ENCODE peak calls at places on chromosomes 6 and 20, in eight cellular contexts. O is GM12878, X is GM12865, B is esophagus muscularis mucosa, D is suprapubic skin, E is bronchial epithelial cell, K is aorta, S is cardiac fibroblast. T is an unnamed sample.

GRCh38 chr6:21999012-21999528 is 297.8 kb downstream of the PRL start:
- DNase-seq in O (no peak), S (peak), D (no peak), E (peak), K (no peak), B (no peak), X (no peak), T (no peak)

GRCh38 chr6:46263709-46264091 is 92.9 kb upstream of the ENPP5 start:
- DNase-seq in O (no peak), E (peak), X (no peak), B (no peak), D (no peak), S (peak), K (no peak), T (no peak)

GRCh38 chr6:44116643-44117382 is 10.4 kb downstream of the MRPL14 start:
- DNase-seq in X (no peak), K (no peak), D (no peak), B (no peak), O (no peak), S (peak), E (peak), T (no peak)

GRCh38 chr20:50195524-50196120 is 5.0 kb downstream of the CEBPB start:
- DNase-seq in D (no peak), B (no peak), X (no peak), O (no peak), K (no peak), E (no peak), S (no peak), T (no peak)

GRCh38 chr20:63071541-63072181 is 64.9 kb upstream of the BHLHE23 start:
- DNase-seq in O (no peak), E (peak), K (peak), D (peak), X (no peak), B (no peak), S (peak), T (peak)

GRCh38 chr20:54844346-54844745 is 369.0 kb downstream of the DOK5 start:
- DNase-seq in D (no peak), S (no peak), K (no peak), O (no peak), E (no peak), X (no peak), B (no peak), T (no peak)

GRCh38 chr20:32249030-32249738 is 28.3 kb upstream of the KIF3B start:
- DNase-seq in K (peak), B (no peak), E (no peak), S (no peak), D (no peak), X (no peak), O (no peak), T (no peak)

GRCh38 chr20:10699506-10699905 is 25.7 kb upstream of the JAG1 start:
- DNase-seq in O (no peak), S (no peak), B (no peak), X (no peak), E (no peak), K (no peak), D (no peak), T (no peak)

GRCh38 chr20:49704932-49705336 is 8.7 kb downstream of the B4GALT5 start:
- DNase-seq in S (no peak), B (no peak), X (peak), K (no peak), D (no peak), E (no peak), O (no peak), T (no peak)

GRCh38 chr6:391559-392440 is at the start of gene IRF4:
- DNase-seq in K (no peak), S (peak), B (no peak), O (no peak), D (no peak), E (no peak), X (peak), T (no peak)

GRCh38 chr6:394641-395289 is 3.2 kb downstream of the IRF4 start:
- DNase-seq in K (no peak), D (no peak), S (no peak), B (no peak), E (no peak), X (no peak), O (no peak), T (no peak)

GRCh38 chr6:392441-393390 is 1.2 kb downstream of the IRF4 start:
- DNase-seq in O (no peak), E (no peak), D (no peak), S (peak), K (no peak), B (no peak), X (no peak), T (peak)

GRCh38 chr6:395432-396125 is 4.0 kb downstream of the IRF4 start:
- DNase-seq in B (no peak), O (no peak), K (no peak), D (no peak), E (no peak), S (peak), X (no peak), T (no peak)

GRCh38 chr6:393391-394221 is 2.1 kb downstream of the IRF4 start:
- DNase-seq in B (no peak), O (no peak), K (no peak), S (peak), X (peak), E (no peak), D (no peak), T (no peak)
- H3K4me3 ChIP-seq in B (peak), O (peak), K (no peak), S (no peak), X (peak), E (no peak), D (peak), T (no peak)

DNA sequence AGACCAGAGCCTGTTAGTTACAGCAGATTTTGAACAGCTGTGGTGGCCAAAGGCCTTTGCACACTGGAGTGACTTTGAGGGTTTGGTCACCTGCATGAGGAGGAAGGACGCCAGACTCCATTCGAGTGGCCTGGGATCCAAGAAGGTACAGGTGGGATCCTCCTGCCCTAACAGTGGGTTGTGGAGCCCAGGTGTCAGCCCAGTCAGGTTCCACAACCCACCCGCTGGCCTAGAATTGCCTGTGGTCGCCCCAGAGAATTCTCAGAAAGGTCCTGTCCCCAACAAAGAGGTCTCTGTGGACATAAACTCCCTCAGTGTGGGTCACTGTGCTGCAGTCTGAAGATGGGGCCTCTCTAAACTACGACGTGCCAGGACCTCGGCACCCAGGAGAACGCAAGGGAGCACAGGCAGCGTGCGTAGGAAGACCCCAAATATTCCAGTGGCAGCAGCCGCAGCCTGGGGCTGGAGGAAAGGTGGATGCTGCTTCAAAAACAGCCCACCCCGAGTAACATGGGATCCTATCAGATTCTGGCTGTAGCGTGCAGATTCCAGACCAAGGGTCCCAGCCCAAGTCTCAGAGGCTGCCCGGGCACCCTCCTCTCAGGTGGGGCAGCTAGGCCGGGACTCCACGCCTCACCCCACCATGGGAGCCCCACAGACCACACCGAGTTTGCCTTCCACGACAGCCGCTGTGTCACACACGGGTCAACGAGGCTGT is 16.0 kb downstream of the ACSS1 start:
- DNase-seq in O (no peak), K (peak), B (no peak), X (no peak), E (no peak), S (no peak), D (no peak), T (no peak)
- H3K4me3 ChIP-seq in O (no peak), K (no peak), B (no peak), X (no peak), E (no peak), S (no peak), D (no peak), T (no peak)

GRCh38 chr6:32194388-32194787 is 1.9 kb upstream of the GPSM3 start:
- DNase-seq in O (no peak), E (no peak), X (no peak), D (no peak), K (no peak), B (no peak), S (no peak), T (no peak)

GRCh38 chr6:32194825-32195651 is 2.6 kb upstream of the GPSM3 start:
- DNase-seq in X (peak), O (no peak), B (no peak), K (no peak), S (peak), E (peak), D (no peak), T (no peak)

GRCh38 chr6:32196682-32197616 is 4.5 kb upstream of the GPSM3 start:
- DNase-seq in X (peak), O (no peak), B (no peak), D (no peak), E (no peak), S (peak), K (no peak), T (no peak)

GRCh38 chr6:32195902-32196681 is 3.6 kb upstream of the GPSM3 start:
- DNase-seq in B (peak), E (peak), D (peak), O (peak), S (peak), K (peak), X (peak), T (peak)

DNA sequence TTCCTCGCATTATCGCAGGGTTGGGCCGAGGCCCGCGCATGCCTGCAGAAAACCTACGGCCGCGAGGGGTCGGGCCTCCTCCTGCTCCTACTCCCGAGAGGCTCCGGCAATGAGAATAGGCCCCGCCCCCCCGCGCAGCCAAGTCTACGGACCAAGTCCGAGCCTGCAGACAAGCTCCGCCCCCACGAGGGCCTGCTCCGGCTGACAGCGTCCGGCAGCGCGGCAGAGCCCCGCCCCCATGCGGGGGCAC is 3.1 kb upstream of the GPSM3 start:
- DNase-seq in X (peak), S (peak), O (peak), K (peak), E (peak), D (peak), B (peak), T (peak)
- H3K4me3 ChIP-seq in X (peak), S (peak), O (no peak), K (no peak), E (peak), D (peak), B (peak), T (no peak)

GRCh38 chr6:136846046-136846445 is 23.7 kb downstream of the PEX7 start:
- DNase-seq in E (peak), X (peak), S (peak), K (no peak), O (no peak), D (no peak), B (no peak), T (no peak)
- H3K4me3 ChIP-seq in E (no peak), X (no peak), S (no peak), K (no peak), O (no peak), D (no peak), B (no peak), T (no peak)

DNA sequence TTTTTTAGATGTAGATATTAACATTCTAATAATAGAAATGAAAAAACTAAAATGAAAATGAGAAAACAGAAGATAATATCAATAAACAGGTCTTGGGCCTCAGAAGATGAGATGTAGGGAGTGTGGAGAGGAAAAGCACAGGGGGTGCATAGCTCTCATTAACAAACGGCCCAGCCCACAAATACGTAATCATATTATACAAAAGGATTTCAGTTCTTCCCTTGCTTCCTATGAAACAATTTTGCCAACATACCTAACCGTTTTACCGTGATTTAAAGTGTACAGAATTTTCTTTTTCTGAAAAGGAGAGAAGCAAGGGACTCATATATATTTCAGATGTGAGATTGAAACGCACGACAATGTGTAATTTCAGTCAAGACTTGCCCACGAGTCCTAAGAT is 136.0 kb downstream of the HFE start:
- DNase-seq in X (peak), E (peak), D (no peak), B (no peak), O (no peak), K (no peak), S (peak), T (no peak)
- H3K4me3 ChIP-seq in X (peak), E (peak), D (peak), B (peak), O (peak), K (peak), S (peak), T (no peak)